ENCODE peak calls at places on chromosomes 3 and 15, in four cellular contexts. Y is SK-N-SH, E is GM12878, R is HepG2. Q is an unnamed sample.
A peak's percentile ranks its signal among the peaks of the same experiment; 100 is the strongest.

GRCh38 chr15:50183112-50183794 is 1.3 kb downstream of the SLC27A2 start:
- DNase-seq in E (no peak), R (no peak), Y (no peak), Q (no peak)

GRCh38 chr15:48119277-48119676 is 1.5 kb upstream of the SLC24A5 start:
- DNase-seq in E (no peak), R (no peak), Y (no peak), Q (no peak)

GRCh38 chr3:182981038-182981380 is 671 bp upstream of the DCUN1D1 start:
- DNase-seq in Y (no peak), E (no peak), R (no peak), Q (no peak)

GRCh38 chr15:101012326-101013040 is 93.3 kb downstream of the LRRK1 start:
- DNase-seq in R (no peak), Y (no peak), E (no peak), Q (no peak)

GRCh38 chr3:173584093-173584833 is 186.7 kb downstream of the NLGN1 start:
- DNase-seq in Y (peak; percentile 57), R (no peak), E (no peak), Q (peak; percentile 1)

GRCh38 chr3:139020036-139020867 is 474 bp downstream of the PRR23B start:
- DNase-seq in R (no peak), E (no peak), Y (peak; percentile 24), Q (no peak)

GRCh38 chr3:46829699-46830208 is 33.5 kb downstream of the MYL3 start:
- DNase-seq in E (peak; percentile 32), R (no peak), Y (no peak), Q (no peak)

GRCh38 chr15:23690450-23690852 is 3.3 kb upstream of the NDN start:
- DNase-seq in Y (peak; percentile 41), R (peak; percentile 93), E (no peak), Q (no peak)

DNA sequence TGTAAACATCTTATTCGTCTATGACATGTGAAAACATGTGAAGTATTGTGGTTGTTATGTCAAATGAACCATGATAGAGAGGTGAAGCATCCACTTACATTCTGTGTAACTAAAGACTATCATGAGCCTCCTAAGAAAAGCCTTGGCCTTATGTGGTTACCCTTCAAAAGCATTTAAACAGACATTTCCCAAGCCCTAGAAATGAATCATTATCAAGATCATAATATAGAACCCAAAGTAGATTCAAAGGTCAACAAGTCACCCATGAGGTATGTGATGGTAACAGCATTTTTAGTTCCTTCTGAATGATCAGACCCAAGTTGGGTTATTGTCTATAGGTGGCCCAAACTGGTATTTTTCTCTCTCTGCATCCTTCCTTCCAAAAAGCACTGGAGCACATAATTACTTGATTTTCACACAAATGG is 408.0 kb downstream of the TBL1XR1 start:
- DNase-seq in Y (no peak), R (no peak), E (no peak), Q (no peak)
- TF ChIP-seq MAX in Y (no peak), R (no peak), E (no peak), Q (no peak)

DNA sequence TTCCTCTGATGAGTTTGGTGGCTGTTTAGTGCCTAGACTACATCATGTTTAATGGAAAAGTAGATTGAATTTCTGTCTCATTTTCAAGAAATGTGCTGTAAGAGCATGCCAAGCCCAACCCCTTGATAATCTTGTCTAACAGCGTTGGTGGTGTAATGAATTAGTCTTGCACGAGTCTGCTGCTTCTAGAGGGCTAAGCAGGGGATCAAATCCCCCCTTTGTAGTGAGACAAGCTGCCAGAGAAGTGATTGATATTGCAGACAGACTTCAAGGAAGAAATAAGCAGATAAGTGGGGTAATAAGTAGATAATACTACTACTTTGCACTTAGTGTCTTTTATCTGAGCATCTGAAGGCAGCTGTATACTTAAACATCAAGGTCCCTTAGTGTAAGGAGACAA is 141.4 kb downstream of the TP63 start:
- DNase-seq in E (no peak), R (no peak), Y (no peak), Q (peak; percentile 16)
- TF ChIP-seq PBX3 in E (no peak), R (no peak), Y (no peak), Q (no peak)

DNA sequence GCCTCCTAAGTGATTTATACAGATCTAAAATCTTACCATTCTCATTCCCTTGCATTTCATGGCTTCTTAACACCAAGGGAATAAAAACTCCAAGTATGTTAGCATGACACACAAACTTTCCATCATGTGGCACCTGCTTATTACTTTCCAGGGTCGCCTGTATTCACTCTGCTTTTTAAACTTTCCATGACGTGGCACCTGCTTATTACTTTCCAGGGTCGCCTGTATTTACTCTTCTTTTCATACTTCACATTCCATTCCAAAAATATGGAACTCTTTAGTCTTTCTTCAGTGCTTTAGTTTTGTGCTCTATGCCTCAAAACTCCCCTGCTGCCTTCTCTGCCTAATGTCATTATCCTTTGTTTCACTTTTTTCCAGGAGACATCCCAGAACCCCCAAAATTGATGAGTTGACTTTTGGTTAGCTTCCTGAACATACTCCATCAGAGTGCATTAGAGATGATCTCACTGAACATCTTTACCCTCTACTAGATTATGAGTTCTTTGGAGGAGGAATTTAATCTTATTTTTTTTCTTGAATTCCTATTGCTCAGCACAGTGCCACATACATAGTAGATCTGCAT is 47.0 kb downstream of the CALML4 start:
- DNase-seq in R (peak; percentile 17), E (no peak), Y (no peak), Q (no peak)
- TF ChIP-seq MAX in R (no peak), E (no peak), Y (no peak), Q (no peak)

DNA sequence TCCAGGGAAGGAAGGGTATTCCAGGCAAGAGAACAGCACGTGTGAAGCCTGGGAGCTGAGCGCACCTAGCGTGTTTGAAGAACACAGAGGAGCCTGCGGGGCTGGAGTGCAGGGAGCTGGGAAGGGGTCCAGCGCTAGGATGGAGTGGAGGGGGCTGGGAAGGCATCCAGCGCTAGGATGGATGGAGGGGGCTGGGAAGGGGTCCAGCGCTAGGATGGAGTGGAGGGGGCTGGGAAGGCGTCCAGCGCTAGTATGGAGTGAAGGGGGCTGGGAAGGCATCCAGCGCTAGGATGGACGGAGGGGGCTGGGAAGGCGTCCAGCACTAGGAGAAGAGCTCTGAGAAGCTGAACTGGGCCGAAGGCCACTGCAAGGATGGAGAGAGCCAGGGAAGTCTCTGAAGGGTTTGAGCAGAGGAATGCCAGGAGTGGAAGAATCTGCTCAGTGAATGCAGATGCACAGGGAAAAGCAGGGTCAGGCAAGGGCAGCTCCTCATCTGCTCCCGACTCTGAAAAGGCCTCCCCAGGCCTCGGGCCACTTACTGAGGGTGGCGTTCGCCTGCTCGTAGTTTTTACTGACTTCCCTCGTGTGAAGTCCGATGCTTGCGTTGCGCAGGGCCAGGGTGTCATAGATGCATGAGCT is 39.7 kb downstream of the MUC20 start:
- DNase-seq in E (no peak), R (no peak), Y (no peak), Q (no peak)
- TF ChIP-seq PBX3 in E (no peak), R (no peak), Y (no peak), Q (no peak)

DNA sequence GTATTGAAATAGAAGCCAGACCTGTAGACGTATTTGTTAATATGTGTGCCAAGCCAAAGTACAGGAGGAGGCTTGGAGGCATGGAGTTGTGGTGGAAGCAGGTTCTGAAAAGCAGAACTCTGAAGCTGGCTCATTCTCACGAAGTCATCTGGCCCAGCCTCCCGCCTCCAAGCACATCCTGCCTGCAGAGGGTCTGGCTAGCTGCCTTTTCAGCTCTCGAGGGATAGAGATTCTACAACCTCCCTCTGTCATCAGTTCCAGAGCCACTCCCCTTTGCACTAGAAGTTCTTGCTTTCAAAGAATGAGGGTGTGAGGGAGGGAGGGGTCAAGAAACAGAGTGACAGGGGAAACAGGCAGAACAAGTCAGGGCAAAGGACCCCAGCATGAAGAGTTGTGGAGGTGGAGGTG is 95.2 kb downstream of the SLC49A4 start:
- DNase-seq in Y (no peak), R (no peak), E (peak; percentile 19), Q (no peak)
- TF ChIP-seq MAX in Y (no peak), R (no peak), E (no peak), Q (no peak)

GRCh38 chr3:155018621-155019330 is 61.3 kb upstream of the MME start:
- DNase-seq in Y (no peak), E (no peak), R (no peak), Q (no peak)
- TF ChIP-seq PBX3 in Y (no peak), E (no peak), R (no peak), Q (no peak)

GRCh38 chr15:31128919-31129768 is 27.6 kb upstream of the TRPM1 start:
- DNase-seq in Y (peak; percentile 78), E (no peak), R (peak; percentile 18), Q (peak; percentile 62)
- TF ChIP-seq MAX in Y (no peak), E (no peak), R (no peak), Q (no peak)

DNA sequence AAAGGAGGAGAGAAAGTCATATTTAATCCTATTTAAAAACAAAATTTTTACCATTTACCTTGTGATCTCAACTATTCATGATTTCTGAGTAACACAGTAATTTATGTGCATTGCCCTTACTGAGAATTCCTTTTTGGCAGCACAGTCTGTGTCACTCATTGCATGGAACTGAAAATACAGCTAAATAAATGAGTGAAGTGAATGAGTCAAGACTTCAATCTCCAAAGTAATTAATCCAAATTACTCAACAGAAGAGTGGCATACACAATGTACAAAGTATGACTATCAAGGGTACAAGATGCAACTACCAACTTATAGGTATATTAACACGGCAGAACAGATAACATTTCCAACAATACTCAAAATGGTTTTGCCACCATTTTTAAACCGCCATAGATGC is 410.6 kb downstream of the SHQ1 start:
- DNase-seq in R (no peak), E (no peak), Y (no peak), Q (no peak)
- TF ChIP-seq PBX3 in R (no peak), E (no peak), Y (no peak), Q (no peak)

Q was measured in A549.